ENCODE peak calls at places on chromosomes 4 and X, in nine cellular contexts. One of them, this sample, is unnamed.

GRCh38 chr4:10115657-10116624 is 658 bp downstream of the WDR1 start:
- DNase-seq in ovary: peak
- DNase-seq in omental fat pad: no peak
- DNase-seq in fibroblast of the aortic adventitia: peak
- DNase-seq in choroid plexus epithelial cell: peak
- DNase-seq in astrocyte of the cerebellum: no peak
- DNase-seq in GM23338: peak
- DNase-seq in heart left ventricle: peak
- DNase-seq in stomach: peak
- DNase-seq in this sample: peak

GRCh38 chr4:140095694-140096482 is 58.1 kb downstream of the MAML3 start:
- DNase-seq in fibroblast of the aortic adventitia: peak
- DNase-seq in astrocyte of the cerebellum: peak
- DNase-seq in ovary: no peak
- DNase-seq in heart left ventricle: peak
- DNase-seq in stomach: no peak
- DNase-seq in omental fat pad: no peak
- DNase-seq in choroid plexus epithelial cell: peak
- DNase-seq in GM23338: no peak
- DNase-seq in this sample: no peak

GRCh38 chr4:168585168-168586091 is 88.6 kb downstream of the PALLD start:
- DNase-seq in omental fat pad: peak
- DNase-seq in fibroblast of the aortic adventitia: peak
- DNase-seq in heart left ventricle: peak
- DNase-seq in stomach: peak
- DNase-seq in GM23338: peak
- DNase-seq in ovary: peak
- DNase-seq in astrocyte of the cerebellum: peak
- DNase-seq in choroid plexus epithelial cell: peak
- DNase-seq in this sample: no peak

GRCh38 chr4:16875487-16875886 is 23.0 kb downstream of the LDB2 start:
- DNase-seq in choroid plexus epithelial cell: peak
- DNase-seq in fibroblast of the aortic adventitia: peak
- DNase-seq in astrocyte of the cerebellum: no peak
- DNase-seq in ovary: no peak
- DNase-seq in GM23338: no peak
- DNase-seq in stomach: no peak
- DNase-seq in heart left ventricle: peak
- DNase-seq in omental fat pad: no peak
- DNase-seq in this sample: no peak

GRCh38 chr4:25925486-25926201 is 11.6 kb downstream of the SMIM20 start:
- DNase-seq in ovary: no peak
- DNase-seq in fibroblast of the aortic adventitia: peak
- DNase-seq in stomach: peak
- DNase-seq in astrocyte of the cerebellum: no peak
- DNase-seq in GM23338: peak
- DNase-seq in choroid plexus epithelial cell: peak
- DNase-seq in omental fat pad: no peak
- DNase-seq in heart left ventricle: no peak
- DNase-seq in this sample: no peak

GRCh38 chr4:77199276-77199675 is 42.3 kb downstream of the CCNG2 start:
- DNase-seq in astrocyte of the cerebellum: no peak
- DNase-seq in omental fat pad: no peak
- DNase-seq in stomach: no peak
- DNase-seq in GM23338: no peak
- DNase-seq in fibroblast of the aortic adventitia: no peak
- DNase-seq in ovary: no peak
- DNase-seq in choroid plexus epithelial cell: no peak
- DNase-seq in heart left ventricle: no peak
- DNase-seq in this sample: no peak

GRCh38 chrX:76279007-76279406 is 106.1 kb downstream of the PBDC1 start:
- DNase-seq in GM23338: peak
- DNase-seq in fibroblast of the aortic adventitia: peak
- DNase-seq in astrocyte of the cerebellum: peak
- DNase-seq in choroid plexus epithelial cell: peak
- DNase-seq in ovary: peak
- DNase-seq in heart left ventricle: no peak
- DNase-seq in omental fat pad: no peak
- DNase-seq in stomach: peak
- DNase-seq in this sample: no peak

GRCh38 chr4:3193531-3194203 is 55.3 kb upstream of the MSANTD1 start:
- DNase-seq in choroid plexus epithelial cell: peak
- DNase-seq in stomach: no peak
- DNase-seq in astrocyte of the cerebellum: peak
- DNase-seq in fibroblast of the aortic adventitia: peak
- DNase-seq in omental fat pad: no peak
- DNase-seq in ovary: no peak
- DNase-seq in GM23338: no peak
- DNase-seq in heart left ventricle: no peak
- DNase-seq in this sample: no peak

GRCh38 chrX:129493643-129494042 is 29.6 kb downstream of the SMARCA1 start:
- DNase-seq in omental fat pad: no peak
- DNase-seq in choroid plexus epithelial cell: peak
- DNase-seq in stomach: no peak
- DNase-seq in GM23338: no peak
- DNase-seq in ovary: no peak
- DNase-seq in fibroblast of the aortic adventitia: peak
- DNase-seq in heart left ventricle: no peak
- DNase-seq in astrocyte of the cerebellum: no peak
- DNase-seq in this sample: no peak
- TF ChIP-seq CTCF in omental fat pad: no peak
- TF ChIP-seq CTCF in choroid plexus epithelial cell: no peak
- TF ChIP-seq CTCF in stomach: no peak
- TF ChIP-seq CTCF in GM23338: no peak
- TF ChIP-seq CTCF in ovary: no peak
- TF ChIP-seq CTCF in fibroblast of the aortic adventitia: no peak
- TF ChIP-seq CTCF in heart left ventricle: no peak
- TF ChIP-seq CTCF in astrocyte of the cerebellum: no peak
- TF ChIP-seq CTCF in this sample: no peak

DNA sequence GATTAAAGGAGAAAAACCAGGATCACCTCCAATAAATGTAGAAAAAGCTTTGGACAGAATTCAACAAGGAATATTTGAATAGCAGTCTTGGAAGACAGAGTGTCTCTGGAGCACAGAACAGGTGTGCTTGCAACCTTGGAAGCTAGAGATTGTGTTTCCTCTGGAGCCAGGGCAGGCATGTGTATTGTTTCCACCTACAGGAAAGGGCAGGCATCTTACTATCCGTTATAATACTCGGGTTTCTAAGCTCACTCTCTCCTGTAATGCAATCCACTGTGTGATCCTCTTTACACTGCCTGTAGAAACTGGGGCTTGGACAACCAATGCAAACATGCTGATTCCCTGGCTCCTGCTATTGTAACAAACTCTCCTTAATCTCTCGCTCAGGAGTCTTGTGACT is 14.4 kb downstream of the CCDC110 start:
- DNase-seq in omental fat pad: no peak
- DNase-seq in astrocyte of the cerebellum: no peak
- DNase-seq in fibroblast of the aortic adventitia: no peak
- DNase-seq in heart left ventricle: no peak
- DNase-seq in choroid plexus epithelial cell: no peak
- DNase-seq in ovary: no peak
- DNase-seq in stomach: no peak
- DNase-seq in GM23338: peak
- DNase-seq in this sample: no peak
- TF ChIP-seq CTCF in omental fat pad: no peak
- TF ChIP-seq CTCF in astrocyte of the cerebellum: no peak
- TF ChIP-seq CTCF in fibroblast of the aortic adventitia: no peak
- TF ChIP-seq CTCF in heart left ventricle: no peak
- TF ChIP-seq CTCF in choroid plexus epithelial cell: peak
- TF ChIP-seq CTCF in ovary: no peak
- TF ChIP-seq CTCF in stomach: no peak
- TF ChIP-seq CTCF in GM23338: no peak
- TF ChIP-seq CTCF in this sample: no peak

GRCh38 chrX:54449929-54450328 is 9.7 kb downstream of the TSR2 start:
- DNase-seq in GM23338: no peak
- DNase-seq in astrocyte of the cerebellum: no peak
- DNase-seq in choroid plexus epithelial cell: no peak
- DNase-seq in heart left ventricle: no peak
- DNase-seq in ovary: no peak
- DNase-seq in fibroblast of the aortic adventitia: no peak
- DNase-seq in stomach: no peak
- DNase-seq in omental fat pad: no peak
- DNase-seq in this sample: no peak

GRCh38 chrX:54447461-54447860 is 7.3 kb downstream of the TSR2 start:
- DNase-seq in choroid plexus epithelial cell: peak
- DNase-seq in ovary: no peak
- DNase-seq in omental fat pad: no peak
- DNase-seq in astrocyte of the cerebellum: no peak
- DNase-seq in heart left ventricle: no peak
- DNase-seq in fibroblast of the aortic adventitia: peak
- DNase-seq in GM23338: peak
- DNase-seq in stomach: no peak
- DNase-seq in this sample: no peak

GRCh38 chrX:54452920-54453319 is 12.7 kb downstream of the TSR2 start:
- DNase-seq in astrocyte of the cerebellum: no peak
- DNase-seq in GM23338: peak
- DNase-seq in choroid plexus epithelial cell: peak
- DNase-seq in omental fat pad: no peak
- DNase-seq in stomach: no peak
- DNase-seq in ovary: no peak
- DNase-seq in fibroblast of the aortic adventitia: no peak
- DNase-seq in heart left ventricle: no peak
- DNase-seq in this sample: no peak
- TF ChIP-seq CTCF in astrocyte of the cerebellum: peak
- TF ChIP-seq CTCF in GM23338: peak
- TF ChIP-seq CTCF in choroid plexus epithelial cell: peak
- TF ChIP-seq CTCF in omental fat pad: no peak
- TF ChIP-seq CTCF in stomach: no peak
- TF ChIP-seq CTCF in ovary: no peak
- TF ChIP-seq CTCF in fibroblast of the aortic adventitia: peak
- TF ChIP-seq CTCF in heart left ventricle: no peak
- TF ChIP-seq CTCF in this sample: no peak

GRCh38 chrX:132940727-132941162 is 17.7 kb downstream of the HS6ST2 start:
- DNase-seq in stomach: no peak
- DNase-seq in ovary: no peak
- DNase-seq in omental fat pad: no peak
- DNase-seq in astrocyte of the cerebellum: no peak
- DNase-seq in heart left ventricle: no peak
- DNase-seq in choroid plexus epithelial cell: peak
- DNase-seq in fibroblast of the aortic adventitia: no peak
- DNase-seq in GM23338: peak
- DNase-seq in this sample: no peak
- TF ChIP-seq CTCF in stomach: no peak
- TF ChIP-seq CTCF in ovary: no peak
- TF ChIP-seq CTCF in omental fat pad: no peak
- TF ChIP-seq CTCF in astrocyte of the cerebellum: peak
- TF ChIP-seq CTCF in heart left ventricle: no peak
- TF ChIP-seq CTCF in choroid plexus epithelial cell: peak
- TF ChIP-seq CTCF in fibroblast of the aortic adventitia: no peak
- TF ChIP-seq CTCF in GM23338: peak
- TF ChIP-seq CTCF in this sample: no peak

GRCh38 chr4:94348705-94349104 is 6.1 kb upstream of the HPGDS start:
- DNase-seq in choroid plexus epithelial cell: no peak
- DNase-seq in stomach: no peak
- DNase-seq in astrocyte of the cerebellum: no peak
- DNase-seq in fibroblast of the aortic adventitia: no peak
- DNase-seq in omental fat pad: no peak
- DNase-seq in ovary: no peak
- DNase-seq in GM23338: no peak
- DNase-seq in heart left ventricle: no peak
- DNase-seq in this sample: no peak
- TF ChIP-seq CTCF in choroid plexus epithelial cell: no peak
- TF ChIP-seq CTCF in stomach: no peak
- TF ChIP-seq CTCF in astrocyte of the cerebellum: no peak
- TF ChIP-seq CTCF in fibroblast of the aortic adventitia: no peak
- TF ChIP-seq CTCF in omental fat pad: no peak
- TF ChIP-seq CTCF in ovary: no peak
- TF ChIP-seq CTCF in GM23338: no peak
- TF ChIP-seq CTCF in heart left ventricle: no peak
- TF ChIP-seq CTCF in this sample: no peak